ENCODE peak calls at places on chromosomes 1 and 21, in eight cellular contexts. R is left lung; I is tibial nerve; C is CD4-positive, alpha-beta memory T cell; K is HCT116; J is A549; D is lower lobe of right lung; P is mammary epithelial cell. N is an unnamed sample.
A peak's percentile ranks its signal among the peaks of the same experiment; 100 is the strongest.

GRCh38 chr1:225577243-225577642 is 75.7 kb downstream of the ENAH start:
- DNase-seq in C (no peak), P (no peak), I (no peak), K (no peak), J (no peak), R (no peak), D (no peak), N (no peak)

GRCh38 chr1:160221089-160221488 is 15.9 kb downstream of the PEA15 start:
- DNase-seq in C (no peak), J (no peak), I (no peak), K (no peak), D (no peak), P (no peak), R (no peak), N (no peak)

GRCh38 chr1:155983191-155984023 is 5.1 kb upstream of the ARHGEF2 start:
- DNase-seq in K (peak; percentile 77), C (no peak), I (peak; percentile 66), D (no peak), P (peak; percentile 67), R (no peak), J (no peak), N (peak; percentile 75)

GRCh38 chr1:94246692-94247145 is 9.3 kb upstream of the ARHGAP29 start:
- DNase-seq in R (no peak), J (no peak), P (no peak), D (no peak), C (no peak), K (no peak), I (no peak), N (no peak)

GRCh38 chr21:33265664-33266049 is 510 bp upstream of the IL10RB start:
- DNase-seq in K (no peak), I (no peak), C (peak; percentile 29), D (peak; percentile 86), J (no peak), R (peak; percentile 85), P (peak; percentile 37), N (peak; percentile 82)

GRCh38 chr1:44489481-44489880 is 84.4 kb downstream of the RNF220 start:
- DNase-seq in R (no peak), C (no peak), P (no peak), K (no peak), I (no peak), D (no peak), J (no peak), N (no peak)

GRCh38 chr1:234478152-234478480 is 863 bp downstream of the TARBP1 start:
- DNase-seq in D (peak; percentile 81), R (peak; percentile 92), K (no peak), I (no peak), J (peak; percentile 33), P (peak; percentile 54), C (peak; percentile 78), N (peak; percentile 62)

GRCh38 chr1:116817582-116818064 is 63.4 kb downstream of the CD2 start:
- DNase-seq in D (peak; percentile 57), K (peak; percentile 75), J (peak; percentile 36), I (no peak), C (peak; percentile 75), R (no peak), P (peak; percentile 63), N (peak; percentile 67)

GRCh38 chr1:101506541-101507164 is 269.8 kb downstream of the S1PR1 start:
- DNase-seq in C (peak; percentile 48), I (no peak), R (no peak), K (peak; percentile 24), D (no peak), P (peak; percentile 58), J (peak; percentile 6), N (no peak)

GRCh38 chr1:207129053-207129452 is 25.0 kb downstream of the C4BPA start:
- DNase-seq in R (no peak), J (no peak), K (no peak), I (no peak), P (no peak), D (no peak), C (no peak), N (no peak)

GRCh38 chr1:204726478-204726877 is 40.9 kb upstream of the LRRN2 start:
- DNase-seq in P (peak; percentile 56), J (peak; percentile 96), R (no peak), I (no peak), D (no peak), C (no peak), K (peak; percentile 6), N (no peak)

GRCh38 chr21:45972716-45973474 is 8.7 kb upstream of the COL6A1 start:
- DNase-seq in J (no peak), D (peak; percentile 51), K (no peak), I (peak; percentile 63), C (no peak), R (peak; percentile 73), P (no peak), N (no peak)

GRCh38 chr1:226637147-226637935 is 88.8 kb downstream of the STUM start:
- DNase-seq in R (peak; percentile 68), C (no peak), P (no peak), I (peak; percentile 55), D (no peak), J (no peak), K (no peak), N (peak; percentile 52)

GRCh38 chr1:236759252-236759859 is 35.7 kb upstream of the MTR start:
- DNase-seq in K (peak; percentile 37), C (peak; percentile 40), D (no peak), R (no peak), J (peak; percentile 26), P (peak; percentile 16), I (no peak), N (no peak)

GRCh38 chr1:156389311-156389710 is 20.3 kb downstream of the RHBG start:
- DNase-seq in K (no peak), J (no peak), C (no peak), R (no peak), I (no peak), D (no peak), P (no peak), N (no peak)

GRCh38 chr1:43241352-43241953 is 28.3 kb upstream of the TMEM125 start:
- DNase-seq in C (no peak), R (no peak), J (no peak), I (no peak), P (peak; percentile 60), D (no peak), K (no peak), N (no peak)

GRCh38 chr1:77282187-77282865 is 507 bp downstream of the AK5 start:
- DNase-seq in D (peak; percentile 45), C (peak; percentile 32), K (no peak), P (peak; percentile 34), I (no peak), J (peak; percentile 35), R (no peak), N (peak; percentile 37)

GRCh38 chr21:34544032-34544496 is 32.1 kb upstream of the KCNE1 start:
- DNase-seq in C (peak; percentile 43), R (no peak), J (peak; percentile 53), K (peak; percentile 80), P (peak; percentile 74), D (peak; percentile 69), I (no peak), N (peak; percentile 72)

DNA sequence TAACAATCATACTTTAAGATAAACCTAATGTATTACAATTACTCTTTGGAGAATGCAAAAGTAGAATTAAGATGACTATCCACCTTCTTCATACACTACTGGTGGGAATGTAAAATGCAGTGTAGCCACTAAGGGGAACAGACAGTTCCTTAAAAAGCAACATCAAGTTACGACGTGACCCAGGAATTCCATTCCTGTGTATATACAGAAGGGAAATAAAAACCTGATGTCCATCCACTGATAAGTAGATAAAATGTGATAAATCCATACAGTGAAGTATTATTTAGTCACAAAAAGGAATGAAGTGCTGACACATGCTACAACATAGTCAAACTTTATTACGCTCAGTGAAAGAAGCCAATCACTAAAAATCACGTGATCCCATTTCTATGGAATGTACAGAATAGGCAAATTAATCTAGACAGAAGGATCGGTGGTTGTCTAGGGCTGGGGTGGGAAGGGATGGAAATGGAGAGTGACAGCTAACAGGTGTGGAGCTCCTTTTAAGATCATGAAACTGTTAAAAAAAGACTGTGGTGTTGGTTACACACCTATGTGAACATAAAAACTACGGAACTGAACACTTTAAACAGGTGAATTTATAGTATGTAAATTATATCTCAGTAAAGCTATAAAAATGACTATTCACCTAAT is 42.1 kb downstream of the NRIP1 start:
- DNase-seq in I (no peak), J (no peak), R (no peak), D (no peak), C (no peak), K (no peak), P (no peak), N (no peak)
- H3K27ac ChIP-seq in I (no peak overlapping the region), J (no peak overlapping the region), R (no peak overlapping the region), D (no peak overlapping the region), C (no peak overlapping the region), K (no peak overlapping the region), P (no peak overlapping the region), N (no peak overlapping the region)

GRCh38 chr1:54542120-54542961 is 5.7 kb upstream of the ACOT11 start:
- DNase-seq in I (no peak), R (peak; percentile 92), P (peak; percentile 99), D (peak; percentile 74), C (peak; percentile 47), K (peak; percentile 61), J (peak; percentile 55), N (peak; percentile 87)
- H3K4me3 ChIP-seq in I (peak overlapping the region; percentile 74), R (peak overlapping the region; percentile 44), P (peak overlapping the region; percentile 59), D (peak overlapping the region; percentile 62), C (peak overlapping the region; percentile 22), K (peak overlapping the region; percentile 61), J (peak overlapping the region; percentile 51), N (peak overlapping the region; percentile 53)

DNA sequence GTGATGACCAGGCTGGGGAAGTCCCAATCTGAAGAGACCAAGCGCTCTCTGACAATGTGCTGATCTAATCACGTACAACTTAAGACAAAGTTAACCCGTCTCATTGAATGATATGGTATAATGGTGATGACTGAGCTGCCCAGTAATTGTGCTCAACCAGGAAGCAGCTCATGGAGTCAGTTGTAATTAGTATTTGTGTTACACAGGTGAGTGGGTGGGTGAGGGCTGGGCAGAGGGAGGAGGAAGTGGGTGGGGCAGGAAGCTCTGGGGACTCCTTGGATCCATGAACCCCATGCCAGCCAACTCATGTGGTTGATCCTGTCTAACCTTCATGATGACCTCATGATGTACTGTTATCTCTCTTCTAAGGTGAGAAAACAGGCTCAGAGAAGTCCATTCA is 8.7 kb upstream of the ECE1 start:
- DNase-seq in I (no peak), K (no peak), P (peak; percentile 45), D (no peak), R (no peak), J (no peak), C (no peak), N (peak; percentile 73)
- H3K27ac ChIP-seq in I (peak overlapping the region; percentile 61), K (no peak overlapping the region), P (no peak overlapping the region), D (no peak overlapping the region), R (peak overlapping the region; percentile 41), J (no peak overlapping the region), C (peak overlapping the region; percentile 40), N (no peak overlapping the region)

GRCh38 chr1:159172599-159173291 is 1.3 kb downstream of the CADM3 start:
- DNase-seq in D (no peak), P (no peak), J (no peak), R (no peak), I (peak; percentile 18), C (no peak), K (no peak), N (no peak)

GRCh38 chr1:159171254-159171687 is at the start of gene CADM3:
- DNase-seq in I (peak; percentile 13), D (no peak), R (peak; percentile 69), J (no peak), P (no peak), K (no peak), C (no peak), N (no peak)

GRCh38 chr1:159170639-159171038 is 776 bp upstream of the CADM3 start:
- DNase-seq in I (no peak), D (no peak), C (no peak), P (peak; percentile 41), K (no peak), R (no peak), J (no peak), N (no peak)

GRCh38 chr1:159173303-159173702 is 1.9 kb downstream of the CADM3 start:
- DNase-seq in D (no peak), J (no peak), R (no peak), I (no peak), K (no peak), C (no peak), P (no peak), N (no peak)

GRCh38 chr1:159171688-159172501 is 480 bp downstream of the CADM3 start:
- DNase-seq in D (no peak), I (no peak), K (no peak), P (no peak), R (peak; percentile 76), C (no peak), J (peak; percentile 20), N (no peak)
- H3K4me3 ChIP-seq in D (peak overlapping the region; percentile 27), I (peak overlapping the region; percentile 60), K (no peak overlapping the region), P (no peak overlapping the region), R (no peak overlapping the region), C (no peak overlapping the region), J (peak overlapping the region; percentile 48), N (peak overlapping the region; percentile 47)

N was measured in Peyer's patch.